ENCODE peak calls at places on chromosomes 2 and 18, in four cellular contexts. T is WTC11, P is K562, X is GM12878. I is an unnamed sample.

GRCh38 chr18:3898866-3899613 is 449.1 kb downstream of the TGIF1 start:
- DNase-seq in X (no peak), T (no peak), P (no peak), I (no peak)

GRCh38 chr2:30421551-30422436 is 25.3 kb upstream of the LCLAT1 start:
- DNase-seq in T (no peak), X (peak), P (peak), I (no peak)

GRCh38 chr2:75602724-75603342 is 42.1 kb upstream of the EVA1A start:
- DNase-seq in P (no peak), T (no peak), X (no peak), I (no peak)

GRCh38 chr2:23434721-23435121 is 49.7 kb downstream of the KLHL29 start:
- DNase-seq in P (no peak), T (no peak), X (no peak), I (no peak)

GRCh38 chr2:98508690-98509054 is 64.0 kb downstream of the INPP4A start:
- DNase-seq in T (no peak), X (no peak), P (peak), I (no peak)

GRCh38 chr18:48405108-48405507 is 4.1 kb downstream of the ZBTB7C start:
- DNase-seq in P (no peak), T (no peak), X (no peak), I (no peak)

GRCh38 chr18:69992776-69993175 is 45.1 kb upstream of the CD226 start:
- DNase-seq in X (no peak), P (no peak), T (no peak), I (no peak)

GRCh38 chr2:201795608-201796477 is 10.5 kb upstream of the CDK15 start:
- DNase-seq in P (peak), T (peak), X (no peak), I (peak)

DNA sequence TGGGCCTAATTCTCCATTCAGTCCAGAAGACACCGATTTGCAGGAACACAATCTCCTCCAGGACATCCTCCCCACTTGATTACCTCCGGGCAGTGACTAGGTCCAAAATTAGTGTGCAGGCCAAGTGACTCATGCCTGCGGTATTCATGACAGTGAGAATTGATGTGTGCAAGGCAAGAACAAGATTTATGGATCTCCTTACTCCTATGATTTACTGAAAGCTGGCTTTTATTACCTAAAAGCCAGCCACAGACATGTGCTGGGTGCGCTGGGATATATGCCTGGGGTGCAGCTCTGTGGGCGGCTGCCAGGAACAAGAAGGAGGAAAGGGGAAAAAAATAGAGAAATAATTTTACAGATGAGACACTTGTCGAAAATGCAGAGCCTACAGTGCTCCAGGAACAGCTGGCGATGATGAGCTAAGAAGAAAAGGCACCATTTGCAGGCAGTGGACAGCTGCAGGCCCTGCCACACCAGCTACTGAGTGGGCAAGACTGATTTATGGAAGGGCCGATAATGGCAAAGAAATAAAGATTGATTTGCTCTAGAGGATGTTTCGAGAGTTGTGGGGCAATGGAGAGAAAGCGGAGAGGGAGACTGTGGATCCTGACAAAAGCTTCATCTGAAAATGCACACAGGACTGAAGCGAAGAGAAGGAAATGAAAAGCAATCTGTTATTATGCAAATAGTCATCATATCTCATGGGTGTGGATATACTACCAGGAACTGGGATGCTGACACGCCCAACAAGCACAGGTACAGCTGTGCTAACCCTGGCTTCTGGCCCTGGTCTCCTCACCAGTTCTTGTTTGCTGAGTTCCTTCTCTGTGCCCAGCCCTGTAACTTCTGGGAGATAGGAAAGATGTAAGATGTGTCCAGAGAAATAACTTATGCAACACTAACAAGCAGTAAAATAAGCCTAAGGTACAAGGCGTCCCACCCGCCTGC is 359.1 kb downstream of the CMPK2 start:
- DNase-seq in X (no peak), T (no peak), P (no peak), I (no peak)
- TF ChIP-seq TCF7 in X (no peak), T (no peak), P (no peak), I (no peak)

DNA sequence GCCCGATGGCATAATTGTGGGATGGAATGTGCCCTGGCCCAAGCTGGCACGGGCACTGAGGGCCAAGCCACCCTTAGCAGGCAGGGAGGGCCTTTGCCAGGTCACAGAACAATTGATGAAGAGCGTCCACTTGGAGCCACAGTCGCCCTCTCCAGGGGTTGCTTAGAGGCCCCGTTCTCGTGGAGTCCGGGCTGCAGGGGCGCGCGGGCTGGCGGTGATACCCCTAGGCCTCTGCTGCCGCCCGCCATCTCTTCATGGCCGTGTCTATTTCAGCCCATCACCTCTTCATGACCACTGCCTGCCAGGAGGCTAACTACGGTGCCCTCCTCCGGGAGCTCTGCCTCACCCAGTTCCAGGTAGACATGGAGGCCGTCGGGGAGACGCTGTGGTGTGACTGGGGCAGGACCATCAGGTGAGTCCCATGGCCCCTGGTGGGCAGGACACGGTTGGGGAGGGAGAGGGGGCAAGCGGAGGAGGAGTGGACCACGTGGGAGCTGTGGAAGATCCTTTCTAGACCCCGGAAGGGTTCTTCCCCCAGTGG is 17.6 kb downstream of the RAMP1 start:
- DNase-seq in X (no peak), T (no peak), P (no peak), I (no peak)
- TF ChIP-seq TCF7 in X (no peak), T (no peak), P (no peak), I (no peak)

DNA sequence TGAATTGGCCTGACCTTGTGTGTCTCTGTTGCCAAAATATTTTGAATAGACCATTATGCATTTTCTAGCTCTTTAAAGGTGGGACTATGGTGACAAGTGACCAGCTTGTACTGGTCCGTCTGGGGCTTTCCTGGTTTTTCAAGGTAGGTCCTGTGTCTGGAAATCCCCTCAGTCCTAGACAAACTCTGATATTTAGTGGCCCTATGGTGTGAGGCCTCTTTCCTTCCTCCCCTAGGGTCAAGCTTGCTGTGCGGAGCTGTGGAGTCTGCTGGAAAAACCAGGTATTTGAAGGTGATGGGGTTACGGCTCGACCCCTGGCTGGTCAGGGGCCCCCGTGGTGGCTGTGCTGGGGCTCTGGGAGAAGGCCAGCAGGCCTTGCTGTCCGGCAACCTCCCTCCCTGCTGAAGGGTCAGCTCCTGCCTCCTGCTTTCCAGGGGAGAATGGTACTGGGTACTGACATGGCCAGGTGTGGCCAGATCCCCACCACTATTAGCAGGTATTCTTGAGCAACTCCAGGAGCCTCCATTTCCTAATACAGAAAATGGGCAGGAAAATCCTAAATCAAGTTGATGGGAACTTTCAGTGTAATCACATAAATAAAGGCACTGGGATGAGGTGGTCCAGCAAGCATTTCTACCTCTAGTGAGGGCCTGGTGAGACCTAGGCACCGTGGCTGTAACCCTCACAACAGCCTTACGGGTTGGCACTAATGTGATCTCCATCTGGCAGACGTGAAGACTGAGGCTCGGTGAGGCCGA is 86.2 kb upstream of the HS6ST1 start:
- DNase-seq in T (no peak), P (no peak), X (no peak), I (no peak)
- TF ChIP-seq TCF7 in T (no peak), P (no peak), X (no peak), I (no peak)

DNA sequence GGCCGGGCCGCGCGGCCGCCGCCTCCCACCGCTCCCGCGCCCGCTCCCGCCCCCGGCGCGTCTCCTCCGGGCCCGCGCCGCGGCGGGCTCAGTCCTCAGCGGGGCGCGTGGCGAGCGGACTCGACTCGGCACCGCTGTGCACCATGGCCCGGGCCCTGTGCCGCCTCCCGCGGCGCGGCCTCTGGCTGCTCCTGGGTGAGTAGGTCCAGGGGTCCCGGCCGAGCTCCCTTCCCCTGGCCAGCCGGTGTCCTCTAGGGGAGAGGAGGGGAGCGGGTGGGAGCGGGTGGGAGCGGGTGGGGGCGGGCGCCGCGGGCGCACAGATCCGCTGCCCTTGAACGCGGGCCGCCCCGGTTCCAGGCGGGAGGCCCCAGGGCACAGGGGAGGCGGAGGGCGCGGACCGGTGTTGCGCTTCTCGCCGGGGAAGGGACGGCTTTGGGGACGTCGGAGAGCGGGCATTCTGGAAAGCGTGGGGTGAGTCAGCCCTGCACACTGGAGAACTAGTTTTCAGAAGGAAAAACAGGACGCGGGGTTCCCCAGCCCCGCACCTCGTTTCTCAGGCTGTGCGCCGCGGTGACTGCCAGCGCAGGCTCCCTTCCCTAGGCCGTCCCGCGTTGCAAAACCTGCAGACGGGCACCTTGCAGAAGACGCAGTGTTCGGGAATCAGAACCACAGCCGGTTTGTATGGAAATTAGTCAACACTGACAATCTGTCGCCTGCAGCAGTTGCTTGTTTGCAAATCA is at the start of gene RAMP1:
- DNase-seq in T (peak), X (no peak), P (no peak), I (no peak)
- TF ChIP-seq TCF7 in T (no peak), X (no peak), P (no peak), I (no peak)

GRCh38 chr18:32851936-32852335 is 79.1 kb upstream of the KLHL14 start:
- DNase-seq in T (no peak), P (no peak), X (no peak), I (no peak)

GRCh38 chr18:32848836-32849235 is 76.0 kb upstream of the KLHL14 start:
- DNase-seq in X (no peak), P (no peak), T (no peak), I (no peak)

DNA sequence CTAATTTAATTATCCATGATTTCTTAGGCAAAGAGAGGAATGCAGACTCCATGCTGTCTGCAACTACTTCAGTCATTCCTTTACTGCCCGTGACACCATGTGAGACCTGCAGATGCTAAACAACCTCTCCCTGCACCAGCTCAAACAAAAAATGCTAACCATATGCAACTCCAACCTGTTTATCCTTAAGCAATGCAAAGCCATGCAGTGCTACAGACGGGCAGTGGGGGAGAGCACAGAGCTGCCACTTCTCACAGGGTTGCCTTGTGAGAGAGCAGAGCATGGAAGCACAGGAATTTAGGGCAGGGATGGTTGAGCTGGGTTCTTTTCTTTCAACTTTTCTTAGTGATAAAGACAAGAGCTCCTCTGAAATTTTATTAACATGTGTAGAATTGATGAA is 74.9 kb upstream of the KLHL14 start:
- DNase-seq in P (no peak), X (no peak), T (peak), I (no peak)
- TF ChIP-seq TCF7 in P (no peak), X (no peak), T (no peak), I (no peak)

GRCh38 chr18:24585996-24586566 is 125.6 kb downstream of the HRH4 start:
- DNase-seq in P (no peak), X (no peak), T (no peak), I (no peak)

GRCh38 chr18:24588440-24588839 is 128.0 kb downstream of the HRH4 start:
- DNase-seq in T (no peak), P (no peak), X (no peak), I (no peak)

GRCh38 chr18:24584205-24584604 is 123.8 kb downstream of the HRH4 start:
- DNase-seq in T (no peak), P (no peak), X (no peak), I (no peak)

GRCh38 chr18:24584777-24585176 is 124.3 kb downstream of the HRH4 start:
- DNase-seq in X (no peak), T (no peak), P (no peak), I (no peak)

DNA sequence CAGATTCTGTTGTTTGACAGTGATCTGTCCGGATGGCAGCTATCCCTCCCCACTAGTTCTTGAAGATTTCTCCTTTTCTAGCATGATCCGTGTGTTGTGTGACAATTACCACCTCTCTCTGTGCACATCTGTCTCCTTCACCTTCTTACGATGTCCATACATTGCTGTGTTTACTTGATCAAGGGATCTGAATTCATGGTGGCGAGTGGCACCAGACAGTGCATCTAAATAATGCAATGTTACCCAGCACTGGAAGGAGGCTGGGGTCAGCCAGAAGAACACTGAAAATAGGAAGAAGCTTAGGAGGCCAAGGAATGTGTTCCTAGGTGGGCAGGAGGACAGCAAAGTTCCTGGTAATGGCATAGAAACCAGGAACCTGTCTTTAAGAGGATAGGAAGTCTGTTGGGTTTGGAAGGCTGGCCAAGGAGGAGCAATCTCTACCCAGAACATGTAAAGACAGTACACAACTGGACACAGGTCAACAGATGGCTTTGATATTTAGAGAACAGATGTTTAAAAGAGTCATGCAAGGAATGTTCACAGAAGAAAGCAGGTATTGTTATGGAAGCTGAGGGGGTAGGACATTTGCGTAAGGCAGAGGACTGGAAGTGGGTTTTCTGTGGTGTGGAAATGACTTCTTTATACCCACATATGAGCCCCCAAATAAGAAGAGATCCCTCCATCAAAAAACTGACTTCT is 126.4 kb downstream of the HRH4 start:
- DNase-seq in X (no peak), T (no peak), P (no peak), I (no peak)
- TF ChIP-seq TCF7 in X (no peak), T (no peak), P (no peak), I (no peak)

GRCh38 chr2:177465400-177466138 is 73.0 kb downstream of the AGPS start:
- DNase-seq in P (no peak), X (no peak), T (no peak), I (no peak)
- TF ChIP-seq TCF7 in P (no peak), X (no peak), T (no peak), I (no peak)

I was measured in HepG2.